ENCODE peak calls at places on chromosomes 12 and 14, in ten cellular contexts. K, H, R, P, G, J, A, U, Q and C are unnamed samples.

GRCh38 chr12:92942905-92943304 is 13.8 kb upstream of the EEA1 start:
- DNase-seq in K (no peak), H (peak; percentile 69), R (no peak), P (no peak), G (no peak), J (no peak), A (peak; percentile 48), U (no peak), Q (no peak), C (no peak)

GRCh38 chr12:48956279-48957140 is 777 bp downstream of the ARF3 start:
- DNase-seq in K (peak; percentile 95), H (peak; percentile 98), R (peak; percentile 90), P (no peak), G (peak; percentile 92), J (no peak), A (peak; percentile 98), U (peak; percentile 5), Q (peak; percentile 98), C (peak; percentile 83)

GRCh38 chr12:9064201-9064814 is 51.4 kb downstream of the A2M start:
- DNase-seq in K (peak; percentile 59), H (peak; percentile 41), R (peak; percentile 56), P (peak; percentile 41), G (peak; percentile 76), J (peak; percentile 71), A (peak; percentile 60), U (no peak), Q (peak; percentile 52), C (peak; percentile 71)

GRCh38 chr14:23174266-23174665 is 9.2 kb downstream of the SLC7A8 start:
- DNase-seq in K (no peak), H (no peak), R (no peak), P (no peak), G (no peak), J (no peak), A (no peak), U (no peak), Q (no peak), C (no peak)

GRCh38 chr12:27964123-27964522 is 8.4 kb downstream of the PTHLH start:
- DNase-seq in K (peak; percentile 66), H (no peak), R (peak; percentile 51), P (no peak), G (no peak), J (no peak), A (no peak), U (no peak), Q (no peak), C (no peak)

GRCh38 chr14:99035712-99036593 is 236.0 kb downstream of the BCL11B start:
- DNase-seq in K (peak; percentile 53), H (peak; percentile 18), R (no peak), P (no peak), G (peak; percentile 92), J (no peak), A (peak; percentile 97), U (no peak), Q (peak; percentile 17), C (no peak)

GRCh38 chr12:93297032-93297431 is 80.7 kb upstream of the NUDT4 start:
- DNase-seq in K (no peak), H (no peak), R (no peak), P (no peak), G (no peak), J (no peak), A (no peak), U (no peak), Q (no peak), C (no peak)

GRCh38 chr12:1993871-1994371 is 10.3 kb downstream of the DCP1B start:
- DNase-seq in K (peak; percentile 46), H (peak; percentile 74), R (no peak), P (no peak), G (no peak), J (no peak), A (peak; percentile 58), U (no peak), Q (peak; percentile 94), C (no peak)

GRCh38 chr12:57299514-57300016 is 48.6 kb upstream of the STAC3 start:
- DNase-seq in K (peak; percentile 66), H (no peak), R (peak; percentile 74), P (no peak), G (no peak), J (no peak), A (no peak), U (no peak), Q (no peak), C (no peak)

GRCh38 chr14:95948608-95949007 is 72.0 kb downstream of the TUNAR start:
- DNase-seq in K (no peak), H (no peak), R (no peak), P (no peak), G (no peak), J (no peak), A (no peak), U (no peak), Q (no peak), C (no peak)

GRCh38 chr12:42589465-42590323 is at the start of gene PRICKLE1:
- DNase-seq in K (peak; percentile 57), H (peak; percentile 60), R (peak; percentile 22), P (no peak), G (peak; percentile 62), J (peak; percentile 59), A (peak; percentile 75), U (no peak), Q (peak; percentile 54), C (peak; percentile 67)

GRCh38 chr12:5648692-5649338 is 216.9 kb downstream of the NTF3 start:
- DNase-seq in K (peak; percentile 29), H (peak; percentile 51), R (no peak), P (no peak), G (no peak), J (no peak), A (peak; percentile 58), U (no peak), Q (peak; percentile 49), C (peak; percentile 39)

GRCh38 chr14:35390577-35391387 is 13.8 kb downstream of the NFKBIA start:
- DNase-seq in K (peak; percentile 37), H (peak; percentile 47), R (peak; percentile 88), P (no peak), G (no peak), J (no peak), A (peak; percentile 63), U (no peak), Q (peak; percentile 64), C (no peak)

GRCh38 chr12:109093022-109093918 is at the start of gene ALKBH2:
- DNase-seq in K (peak; percentile 97), H (peak; percentile 91), R (peak; percentile 93), P (peak; percentile 92), G (peak; percentile 96), J (peak; percentile 98), A (peak; percentile 95), U (peak; percentile 93), Q (peak; percentile 92), C (peak; percentile 92)

GRCh38 chr12:65720136-65720535 is 104.1 kb upstream of the HMGA2 start:
- DNase-seq in K (no peak), H (peak; percentile 94), R (no peak), P (no peak), G (no peak), J (no peak), A (peak; percentile 87), U (no peak), Q (peak; percentile 91), C (no peak)

GRCh38 chr12:91846466-91847055 is 299.1 kb downstream of the BTG1 start:
- DNase-seq in K (no peak), H (no peak), R (no peak), P (no peak), G (no peak), J (no peak), A (no peak), U (no peak), Q (no peak), C (no peak)